ENCODE peak calls at places on chromosomes 2 and 18, in seven cellular contexts. J is neural crest cell; T is cardiac septum; W is HCEC 1CT; V is astrocyte of the cerebellum; Q is stimulated activated CD8-positive, alpha-beta memory T cell treated with anti-CD3 and anti-CD28 coated beads, Interleukin-4, amount 100 ng/mL, for 1 hour; P is GDM1. O is an unnamed sample.

GRCh38 chr2:128028668-128029054 is 802 bp upstream of the SAP130 start:
- DNase-seq in J (no peak), T (no peak), W (no peak), V (no peak), Q (no peak), P (no peak), O (no peak)

GRCh38 chr2:26355038-26355995 is 8.7 kb upstream of the ADGRF3 start:
- DNase-seq in J (no peak), T (no peak), W (peak), V (peak), Q (no peak), P (no peak), O (no peak)

GRCh38 chr2:197515277-197515797 is 529 bp upstream of the MOB4 start:
- DNase-seq in J (no peak), T (no peak), W (peak), V (no peak), Q (no peak), P (no peak), O (no peak)

GRCh38 chr2:66526171-66526570 is 91.2 kb downstream of the MEIS1 start:
- DNase-seq in J (no peak), T (no peak), W (no peak), V (no peak), Q (no peak), P (no peak), O (no peak)

GRCh38 chr2:14673351-14673875 is 40.9 kb downstream of the LRATD1 start:
- DNase-seq in J (no peak), T (no peak), W (peak), V (peak), Q (no peak), P (no peak), O (no peak)

GRCh38 chr18:66603941-66604627 is at the start of gene CDH19:
- DNase-seq in J (peak), T (no peak), W (no peak), V (no peak), Q (no peak), P (no peak), O (no peak)

GRCh38 chr2:232350804-232351685 is 27.5 kb upstream of the ALPP start:
- DNase-seq in J (no peak), T (no peak), W (no peak), V (no peak), Q (no peak), P (no peak), O (no peak)

GRCh38 chr2:238114851-238115660 is 14.9 kb downstream of the ESPNL start:
- DNase-seq in J (no peak), T (no peak), W (no peak), V (no peak), Q (no peak), P (no peak), O (no peak)

GRCh38 chr2:197360744-197361156 is 50.2 kb upstream of the ANKRD44 start:
- DNase-seq in J (no peak), T (no peak), W (peak), V (peak), Q (no peak), P (no peak), O (no peak)

GRCh38 chr2:130963849-130964793 is 127.4 kb downstream of the ARHGEF4 start:
- DNase-seq in J (peak), T (no peak), W (no peak), V (no peak), Q (no peak), P (no peak), O (no peak)

GRCh38 chr2:128369126-128369555 is 50.5 kb upstream of the HS6ST1 start:
- DNase-seq in J (peak), T (peak), W (no peak), V (peak), Q (no peak), P (no peak), O (no peak)

O was measured in cortex of kidney.